ENCODE peak calls at places on chromosomes 16 and 17, in ten cellular contexts. K, G, F, A, W, B, D, T, O and Q are unnamed samples.

GRCh38 chr17:43215341-43215740 is 3.7 kb downstream of the TMEM106A start:
- DNase-seq in O (no peak), K (no peak), A (no peak), B (no peak), W (no peak), G (no peak), T (no peak), D (no peak), F (no peak), Q (no peak)

GRCh38 chr16:75267631-75268264 is 16.3 kb upstream of the BCAR1 start:
- DNase-seq in D (peak; percentile 75), T (peak; percentile 82), F (no peak), A (peak; percentile 74), W (peak; percentile 84), B (no peak), K (peak; percentile 83), O (no peak), G (no peak), Q (peak; percentile 73)

GRCh38 chr17:74396567-74396966 is 29.3 kb downstream of the GPR142 start:
- DNase-seq in O (no peak), T (no peak), D (no peak), F (no peak), G (no peak), K (no peak), B (no peak), W (no peak), A (no peak), Q (no peak)

GRCh38 chr16:55955845-55956244 is 80.7 kb upstream of the CES5A start:
- DNase-seq in K (no peak), B (no peak), A (no peak), O (peak; percentile 47), W (no peak), G (no peak), T (peak; percentile 83), D (no peak), F (no peak), Q (no peak)

GRCh38 chr17:64411999-64412771 is 21.5 kb upstream of the PECAM1 start:
- DNase-seq in A (no peak), K (no peak), B (peak; percentile 93), F (no peak), G (no peak), T (peak; percentile 59), O (no peak), W (peak; percentile 41), D (peak; percentile 79), Q (peak; percentile 80)

GRCh38 chr16:2019500-2019899 is at the start of gene NPW:
- DNase-seq in G (peak; percentile 38), B (no peak), K (no peak), O (no peak), W (no peak), F (peak; percentile 62), T (no peak), D (no peak), A (no peak), Q (no peak)

GRCh38 chr17:3888343-3889171 is 4.3 kb downstream of the CAMKK1 start:
- DNase-seq in K (peak; percentile 91), F (no peak), G (no peak), A (peak; percentile 83), T (peak; percentile 78), D (peak; percentile 90), B (no peak), W (peak; percentile 85), O (peak; percentile 91), Q (peak; percentile 93)

GRCh38 chr17:40071720-40072480 is 9.1 kb downstream of the THRA start:
- DNase-seq in T (peak; percentile 76), F (no peak), B (peak; percentile 47), D (peak; percentile 98), W (peak; percentile 89), A (no peak), G (no peak), O (peak; percentile 87), K (no peak), Q (peak; percentile 93)

GRCh38 chr17:61048398-61049106 is 351.1 kb upstream of the TBX2 start:
- DNase-seq in W (no peak), T (no peak), G (no peak), D (no peak), B (no peak), K (no peak), F (no peak), O (no peak), A (no peak), Q (no peak)

GRCh38 chr16:50464325-50465290 is 83.6 kb upstream of the NKD1 start:
- DNase-seq in O (no peak), G (no peak), D (peak; percentile 45), A (no peak), W (no peak), F (no peak), T (no peak), B (no peak), K (no peak), Q (peak; percentile 75)

GRCh38 chr16:89452925-89453324 is 37.4 kb downstream of the ANKRD11 start:
- DNase-seq in A (no peak), T (no peak), K (no peak), W (no peak), O (no peak), F (no peak), G (no peak), B (no peak), D (no peak), Q (no peak)

GRCh38 chr17:66191607-66192377 is at the start of gene CEP112:
- DNase-seq in A (peak; percentile 68), B (peak; percentile 31), D (peak; percentile 73), W (peak; percentile 85), T (peak; percentile 77), K (peak; percentile 84), G (peak; percentile 86), F (peak; percentile 94), O (peak; percentile 75), Q (peak; percentile 81)

GRCh38 chr17:36867716-36868115 is 69.6 kb upstream of the LHX1 start:
- DNase-seq in G (no peak), D (no peak), T (no peak), B (no peak), K (no peak), A (no peak), W (no peak), F (no peak), O (no peak), Q (no peak)

GRCh38 chr17:63983326-63983725 is 10.6 kb upstream of the SCN4A start:
- DNase-seq in W (no peak), A (no peak), K (no peak), B (no peak), O (no peak), D (no peak), F (no peak), G (no peak), T (peak; percentile 42), Q (no peak)

GRCh38 chr16:81526935-81527334 is 82.3 kb downstream of the CMIP start:
- DNase-seq in K (no peak), T (peak; percentile 58), A (no peak), B (no peak), D (no peak), W (no peak), F (no peak), G (no peak), O (peak; percentile 89), Q (no peak)

GRCh38 chr16:73000020-73000906 is 47.7 kb downstream of the ZFHX3 start:
- DNase-seq in W (no peak), B (no peak), T (peak; percentile 51), O (no peak), G (no peak), A (no peak), F (no peak), K (no peak), D (peak; percentile 79), Q (peak; percentile 76)

GRCh38 chr17:45339646-45340605 is 23.1 kb upstream of the MAP3K14 start:
- DNase-seq in O (no peak), B (no peak), T (no peak), A (no peak), D (no peak), G (no peak), W (no peak), K (no peak), F (no peak), Q (no peak)

GRCh38 chr17:14712471-14713075 is 411.7 kb downstream of the HS3ST3B1 start:
- DNase-seq in D (no peak), G (no peak), F (no peak), T (no peak), O (no peak), B (peak; percentile 59), K (no peak), W (no peak), A (no peak), Q (no peak)

GRCh38 chr16:28845173-28846079 is 722 bp downstream of the TUFM start:
- DNase-seq in W (peak; percentile 64), F (peak; percentile 37), G (peak; percentile 52), A (no peak), K (peak; percentile 78), O (peak; percentile 61), T (no peak), D (no peak), B (peak; percentile 18), Q (no peak)

GRCh38 chr17:41777579-41778188 is 8.8 kb downstream of the JUP start:
- DNase-seq in O (peak; percentile 78), D (no peak), A (peak; percentile 72), G (no peak), T (peak; percentile 83), F (no peak), B (no peak), K (peak; percentile 77), W (peak; percentile 67), Q (no peak)

GRCh38 chr17:31250229-31250628 is 46.8 kb downstream of the OMG start:
- DNase-seq in A (no peak), G (no peak), K (peak; percentile 16), D (no peak), O (no peak), F (no peak), T (no peak), W (no peak), B (no peak), Q (no peak)

GRCh38 chr17:80826955-80827645 is 164.5 kb upstream of the CHMP6 start:
- DNase-seq in K (peak; percentile 89), A (peak; percentile 92), B (no peak), D (peak; percentile 90), F (peak; percentile 47), W (no peak), G (no peak), O (no peak), T (no peak), Q (peak; percentile 86)

GRCh38 chr16:80273635-80274538 is 266.9 kb upstream of the DYNLRB2 start:
- DNase-seq in O (no peak), G (no peak), K (no peak), F (no peak), T (no peak), B (no peak), A (no peak), D (no peak), W (no peak), Q (no peak)

GRCh38 chr16:1615761-1616160 is 3.6 kb downstream of the CRAMP1 start:
- DNase-seq in T (no peak), K (no peak), O (no peak), G (no peak), F (no peak), D (no peak), A (no peak), W (no peak), B (no peak), Q (no peak)

GRCh38 chr17:73641779-73642580 is 2.3 kb downstream of the SDK2 start:
- DNase-seq in G (no peak), W (no peak), B (no peak), T (no peak), K (no peak), D (no peak), O (no peak), F (no peak), A (no peak), Q (peak; percentile 45)

GRCh38 chr17:35731932-35732805 is 730 bp downstream of the RASL10B start:
- DNase-seq in W (no peak), G (no peak), D (no peak), O (peak; percentile 42), T (no peak), K (no peak), B (no peak), F (no peak), A (no peak), Q (no peak)